ENCODE peak calls at places on chromosome 18, in nine cellular contexts. T is stimulated activated CD4-positive, alpha-beta T cell treated with anti-CD3 and anti-CD28 coated beads, Interleukin-2, amount 100 ng/mL, for 48 hours; E is activated T-cell treated with anti-CD3 and anti-CD28 coated beads for 48 hours; V is NCI-H460; N is aorta; A is NCI-H1436; W is CD8-positive, alpha-beta T cell; I is naive thymus-derived CD8-positive, alpha-beta T cell; J is cardiac septum. S is an unnamed sample.

GRCh38 chr18:33201509-33201926 is 239.0 kb downstream of the CCDC178 start:
- DNase-seq in I (no peak), E (no peak), J (no peak), N (no peak), T (no peak), A (no peak), V (peak), W (no peak), S (no peak)

GRCh38 chr18:61333746-61334490 is 688 bp downstream of the CDH20 start:
- DNase-seq in A (peak), I (no peak), N (peak), V (no peak), W (no peak), E (no peak), T (no peak), J (no peak), S (no peak)

GRCh38 chr18:58338961-58339722 is 289.7 kb downstream of the ALPK2 start:
- DNase-seq in V (no peak), E (no peak), T (no peak), N (no peak), A (no peak), J (no peak), W (no peak), I (no peak), S (no peak)

GRCh38 chr18:66344227-66344626 is 259.7 kb downstream of the CDH19 start:
- DNase-seq in A (peak), W (no peak), E (no peak), T (no peak), J (no peak), N (no peak), I (no peak), V (no peak), S (no peak)

GRCh38 chr18:12742453-12742852 is 39.6 kb downstream of the PSMG2 start:
- DNase-seq in W (no peak), E (no peak), I (no peak), A (no peak), N (no peak), V (no peak), T (no peak), J (no peak), S (no peak)

GRCh38 chr18:261398-262073 is 6.3 kb downstream of the THOC1 start:
- DNase-seq in I (no peak), A (no peak), W (no peak), N (no peak), V (no peak), E (no peak), T (no peak), J (no peak), S (no peak)

GRCh38 chr18:77899972-77900754 is 650.5 kb downstream of the GALR1 start:
- DNase-seq in E (peak), A (peak), I (peak), W (peak), T (peak), N (no peak), J (no peak), V (peak), S (no peak)

GRCh38 chr18:79964330-79965118 is at the start of gene HSBP1L1:
- DNase-seq in J (peak), T (peak), I (peak), E (peak), W (peak), A (peak), V (peak), N (peak), S (peak)

GRCh38 chr18:64851796-64852195 is 702.9 kb upstream of the LINC00305 start:
- DNase-seq in A (no peak), E (no peak), N (no peak), W (no peak), V (no peak), I (no peak), T (no peak), J (no peak), S (no peak)

GRCh38 chr18:74623047-74623816 is 25.6 kb downstream of the ZNF407 start:
- DNase-seq in V (no peak), A (no peak), W (no peak), J (no peak), T (no peak), N (no peak), I (peak), E (no peak), S (no peak)

GRCh38 chr18:71951021-71951420 is 593.1 kb downstream of the CBLN2 start:
- DNase-seq in A (no peak), W (no peak), V (no peak), E (no peak), I (no peak), N (no peak), J (no peak), T (no peak), S (no peak)

GRCh38 chr18:48142994-48143393 is 212.5 kb upstream of the SMAD2 start:
- DNase-seq in J (no peak), V (no peak), N (no peak), T (no peak), I (no peak), A (no peak), E (no peak), W (no peak), S (no peak)

GRCh38 chr18:49844903-49845302 is 31.6 kb upstream of the ACAA2 start:
- DNase-seq in A (no peak), I (no peak), E (no peak), V (no peak), W (no peak), N (no peak), J (no peak), T (no peak), S (no peak)

GRCh38 chr18:3793545-3793944 is 343.6 kb downstream of the TGIF1 start:
- DNase-seq in W (no peak), V (no peak), A (no peak), T (no peak), E (no peak), I (no peak), J (no peak), N (no peak), S (no peak)

GRCh38 chr18:32301976-32302743 is 112.3 kb downstream of the MEP1B start:
- DNase-seq in N (no peak), J (no peak), T (no peak), I (no peak), A (no peak), W (no peak), V (peak), E (no peak), S (no peak)

GRCh38 chr18:30889582-30890301 is 152.8 kb downstream of the DSC3 start:
- DNase-seq in V (peak), E (no peak), T (no peak), A (no peak), N (no peak), J (no peak), I (no peak), W (no peak), S (no peak)

GRCh38 chr18:58402247-58402646 is 226.6 kb downstream of the ALPK2 start:
- DNase-seq in E (no peak), J (no peak), T (no peak), W (no peak), N (no peak), A (no peak), V (no peak), I (no peak), S (no peak)

GRCh38 chr18:56575819-56576663 is 62.4 kb downstream of the TXNL1 start:
- DNase-seq in V (peak), A (peak), I (peak), J (no peak), T (no peak), N (no peak), W (no peak), E (no peak), S (no peak)

GRCh38 chr18:47749195-47749973 is 181.1 kb downstream of the SMAD2 start:
- DNase-seq in E (peak), I (peak), N (peak), T (peak), W (peak), J (peak), V (peak), A (peak), S (peak)

GRCh38 chr18:21000667-21001066 is 110.9 kb downstream of the ROCK1 start:
- DNase-seq in W (no peak), J (no peak), E (no peak), T (no peak), V (no peak), N (no peak), A (no peak), I (no peak), S (no peak)

GRCh38 chr18:40124107-40124506 is 1830.9 kb upstream of the PIK3C3 start:
- DNase-seq in W (no peak), E (no peak), N (no peak), A (no peak), J (no peak), V (no peak), T (no peak), I (no peak), S (no peak)

GRCh38 chr18:54254265-54254758 is 15.0 kb upstream of the POLI start:
- DNase-seq in E (no peak), T (no peak), V (no peak), A (no peak), W (no peak), J (no peak), I (no peak), N (no peak), S (no peak)

GRCh38 chr18:58046087-58046793 is 2.2 kb downstream of the NEDD4L start:
- DNase-seq in A (no peak), W (no peak), N (no peak), V (no peak), J (no peak), T (no peak), E (no peak), I (no peak), S (no peak)

GRCh38 chr18:46939998-46940571 is 22.7 kb downstream of the KATNAL2 start:
- DNase-seq in T (no peak), A (no peak), N (no peak), V (no peak), I (no peak), E (no peak), W (no peak), J (no peak), S (no peak)

GRCh38 chr18:9433616-9434239 is 41.6 kb upstream of the RALBP1 start:
- DNase-seq in T (no peak), V (no peak), E (no peak), J (no peak), A (no peak), N (no peak), I (no peak), W (no peak), S (no peak)

GRCh38 chr18:63205791-63206252 is 113.7 kb downstream of the BCL2 start:
- DNase-seq in I (no peak), E (no peak), J (no peak), V (no peak), N (no peak), A (no peak), T (no peak), W (no peak), S (no peak)

GRCh38 chr18:22342625-22343024 is 75.1 kb downstream of the CTAGE1 start:
- DNase-seq in A (no peak), T (no peak), N (peak), I (peak), W (no peak), J (no peak), V (no peak), E (no peak), S (no peak)

GRCh38 chr18:58887613-58887963 is 22.9 kb downstream of the ZNF532 start:
- DNase-seq in E (peak), N (peak), T (peak), J (peak), V (no peak), I (no peak), W (no peak), A (no peak), S (peak)

GRCh38 chr18:76468345-76469275 is 26.4 kb downstream of the ZNF516 start:
- DNase-seq in T (no peak), N (no peak), V (no peak), W (no peak), E (no peak), I (no peak), A (no peak), J (no peak), S (no peak)

GRCh38 chr18:9823805-9824473 is 61.8 kb upstream of the TXNDC2 start:
- DNase-seq in J (no peak), T (no peak), E (no peak), A (no peak), N (no peak), V (no peak), I (no peak), W (no peak), S (no peak)

GRCh38 chr18:7367336-7367735 is 136.4 kb downstream of the LRRC30 start:
- DNase-seq in J (no peak), W (no peak), N (no peak), I (no peak), V (no peak), E (no peak), A (no peak), T (no peak), S (no peak)

GRCh38 chr18:58867281-58867961 is 2.7 kb downstream of the ZNF532 start:
- DNase-seq in E (no peak), I (no peak), J (no peak), T (no peak), V (no peak), N (no peak), W (no peak), A (no peak), S (no peak)

GRCh38 chr18:12397254-12397653 is 10.5 kb upstream of the PRELID3A start:
- DNase-seq in N (no peak), V (no peak), I (no peak), E (no peak), A (no peak), T (no peak), J (peak), W (no peak), S (no peak)

S was measured in CD14-positive monocyte.